ENCODE peak calls at places on chromosomes 11 and 22, in nine cellular contexts. One of them, this sample, is unnamed.

GRCh38 chr22:37377927-37378326 is 49.4 kb downstream of the ELFN2 start:
- DNase-seq in HCT116: no peak
- DNase-seq in GM23338: no peak
- DNase-seq in SK-N-SH: no peak
- DNase-seq in OCI-LY7: peak; percentile 86
- DNase-seq in IMR-90: no peak
- DNase-seq in mammary epithelial cell: no peak
- DNase-seq in neural progenitor cell: no peak
- DNase-seq in fibroblast of lung: no peak
- DNase-seq in this sample: peak; percentile 15

GRCh38 chr22:25942126-25942988 is 200.4 kb downstream of the MYO18B start:
- DNase-seq in IMR-90: no peak
- DNase-seq in neural progenitor cell: no peak
- DNase-seq in SK-N-SH: no peak
- DNase-seq in GM23338: no peak
- DNase-seq in fibroblast of lung: no peak
- DNase-seq in mammary epithelial cell: no peak
- DNase-seq in HCT116: no peak
- DNase-seq in OCI-LY7: no peak
- DNase-seq in this sample: no peak

GRCh38 chr22:43289551-43289963 is 53.6 kb downstream of the SCUBE1 start:
- DNase-seq in IMR-90: peak; percentile 11
- DNase-seq in GM23338: no peak
- DNase-seq in SK-N-SH: no peak
- DNase-seq in fibroblast of lung: no peak
- DNase-seq in neural progenitor cell: no peak
- DNase-seq in HCT116: no peak
- DNase-seq in mammary epithelial cell: no peak
- DNase-seq in OCI-LY7: no peak
- DNase-seq in this sample: no peak

GRCh38 chr22:17085277-17086091 is 684 bp downstream of the IL17RA start:
- DNase-seq in fibroblast of lung: peak; percentile 3
- DNase-seq in neural progenitor cell: peak; percentile 48
- DNase-seq in mammary epithelial cell: peak; percentile 21
- DNase-seq in IMR-90: no peak
- DNase-seq in HCT116: no peak
- DNase-seq in OCI-LY7: no peak
- DNase-seq in SK-N-SH: no peak
- DNase-seq in GM23338: peak; percentile 46
- DNase-seq in this sample: no peak

GRCh38 chr11:74532496-74533246 is 39.1 kb upstream of the LIPT2 start:
- DNase-seq in HCT116: peak; percentile 44
- DNase-seq in mammary epithelial cell: peak; percentile 88
- DNase-seq in neural progenitor cell: no peak
- DNase-seq in OCI-LY7: no peak
- DNase-seq in GM23338: peak; percentile 9
- DNase-seq in SK-N-SH: no peak
- DNase-seq in IMR-90: no peak
- DNase-seq in fibroblast of lung: no peak
- DNase-seq in this sample: peak; percentile 9

GRCh38 chr22:22866381-22867111 is 21.1 kb upstream of the IGLL5 start:
- DNase-seq in neural progenitor cell: no peak
- DNase-seq in GM23338: no peak
- DNase-seq in fibroblast of lung: no peak
- DNase-seq in OCI-LY7: no peak
- DNase-seq in HCT116: no peak
- DNase-seq in IMR-90: no peak
- DNase-seq in mammary epithelial cell: no peak
- DNase-seq in SK-N-SH: no peak
- DNase-seq in this sample: no peak

GRCh38 chr11:134675983-134676382 is 263.9 kb upstream of the B3GAT1 start:
- DNase-seq in OCI-LY7: no peak
- DNase-seq in HCT116: no peak
- DNase-seq in fibroblast of lung: no peak
- DNase-seq in mammary epithelial cell: no peak
- DNase-seq in neural progenitor cell: no peak
- DNase-seq in IMR-90: no peak
- DNase-seq in SK-N-SH: no peak
- DNase-seq in GM23338: no peak
- DNase-seq in this sample: no peak

GRCh38 chr11:1205121-1205986 is 17.5 kb upstream of the MUC5B start:
- DNase-seq in fibroblast of lung: no peak
- DNase-seq in HCT116: no peak
- DNase-seq in mammary epithelial cell: no peak
- DNase-seq in SK-N-SH: peak; percentile 15
- DNase-seq in neural progenitor cell: no peak
- DNase-seq in OCI-LY7: no peak
- DNase-seq in GM23338: no peak
- DNase-seq in IMR-90: no peak
- DNase-seq in this sample: no peak

GRCh38 chr11:108669261-108669660 is 4.4 kb downstream of the DDX10 start:
- DNase-seq in neural progenitor cell: no peak
- DNase-seq in HCT116: no peak
- DNase-seq in fibroblast of lung: no peak
- DNase-seq in OCI-LY7: no peak
- DNase-seq in IMR-90: no peak
- DNase-seq in mammary epithelial cell: no peak
- DNase-seq in GM23338: no peak
- DNase-seq in SK-N-SH: no peak
- DNase-seq in this sample: no peak

GRCh38 chr22:43616645-43617044 is 195.5 kb downstream of the EFCAB6 start:
- DNase-seq in OCI-LY7: no peak
- DNase-seq in neural progenitor cell: no peak
- DNase-seq in HCT116: no peak
- DNase-seq in SK-N-SH: no peak
- DNase-seq in GM23338: no peak
- DNase-seq in IMR-90: no peak
- DNase-seq in fibroblast of lung: no peak
- DNase-seq in mammary epithelial cell: no peak
- DNase-seq in this sample: no peak

GRCh38 chr11:77374108-77374507 is 72.6 kb upstream of the GDPD4 start:
- DNase-seq in fibroblast of lung: peak; percentile 58
- DNase-seq in SK-N-SH: no peak
- DNase-seq in mammary epithelial cell: peak; percentile 27
- DNase-seq in neural progenitor cell: no peak
- DNase-seq in HCT116: no peak
- DNase-seq in GM23338: no peak
- DNase-seq in IMR-90: peak; percentile 46
- DNase-seq in OCI-LY7: no peak
- DNase-seq in this sample: no peak

GRCh38 chr11:20158597-20159257 is 1.5 kb downstream of the DBX1 start:
- DNase-seq in OCI-LY7: no peak
- DNase-seq in neural progenitor cell: peak; percentile 95
- DNase-seq in SK-N-SH: peak; percentile 33
- DNase-seq in GM23338: peak; percentile 90
- DNase-seq in IMR-90: peak; percentile 50
- DNase-seq in fibroblast of lung: peak; percentile 65
- DNase-seq in HCT116: no peak
- DNase-seq in mammary epithelial cell: peak; percentile 44
- DNase-seq in this sample: no peak

GRCh38 chr11:75499423-75500305 is 26.1 kb downstream of the GDPD5 start:
- DNase-seq in fibroblast of lung: peak; percentile 98
- DNase-seq in GM23338: no peak
- DNase-seq in OCI-LY7: no peak
- DNase-seq in IMR-90: peak; percentile 95
- DNase-seq in mammary epithelial cell: peak; percentile 73
- DNase-seq in HCT116: no peak
- DNase-seq in neural progenitor cell: no peak
- DNase-seq in SK-N-SH: no peak
- DNase-seq in this sample: no peak

GRCh38 chr11:68946416-68947090 is 34.2 kb downstream of the MRGPRD start:
- DNase-seq in GM23338: no peak
- DNase-seq in HCT116: no peak
- DNase-seq in fibroblast of lung: peak; percentile 88
- DNase-seq in mammary epithelial cell: peak; percentile 68
- DNase-seq in neural progenitor cell: no peak
- DNase-seq in IMR-90: peak; percentile 89
- DNase-seq in SK-N-SH: peak; percentile 26
- DNase-seq in OCI-LY7: no peak
- DNase-seq in this sample: no peak

GRCh38 chr11:69448471-69449284 is 32.8 kb upstream of the LINC01488 start:
- DNase-seq in neural progenitor cell: peak; percentile 52
- DNase-seq in HCT116: no peak
- DNase-seq in GM23338: no peak
- DNase-seq in OCI-LY7: no peak
- DNase-seq in fibroblast of lung: no peak
- DNase-seq in IMR-90: no peak
- DNase-seq in mammary epithelial cell: no peak
- DNase-seq in SK-N-SH: no peak
- DNase-seq in this sample: no peak

GRCh38 chr22:23143119-23143518 is 1.3 kb upstream of the RSPH14 start:
- DNase-seq in mammary epithelial cell: no peak
- DNase-seq in HCT116: no peak
- DNase-seq in fibroblast of lung: no peak
- DNase-seq in OCI-LY7: no peak
- DNase-seq in IMR-90: no peak
- DNase-seq in neural progenitor cell: no peak
- DNase-seq in SK-N-SH: no peak
- DNase-seq in GM23338: no peak
- DNase-seq in this sample: no peak

GRCh38 chr11:17381156-17381555 is 7.3 kb downstream of the KCNJ11 start:
- DNase-seq in OCI-LY7: no peak
- DNase-seq in neural progenitor cell: no peak
- DNase-seq in mammary epithelial cell: no peak
- DNase-seq in IMR-90: peak; percentile 62
- DNase-seq in fibroblast of lung: peak; percentile 54
- DNase-seq in HCT116: no peak
- DNase-seq in SK-N-SH: no peak
- DNase-seq in GM23338: no peak
- DNase-seq in this sample: no peak

GRCh38 chr11:78586452-78587046 is 11.9 kb upstream of the NARS2 start:
- DNase-seq in mammary epithelial cell: no peak
- DNase-seq in HCT116: no peak
- DNase-seq in fibroblast of lung: no peak
- DNase-seq in neural progenitor cell: no peak
- DNase-seq in OCI-LY7: peak; percentile 49
- DNase-seq in GM23338: peak; percentile 47
- DNase-seq in IMR-90: peak; percentile 27
- DNase-seq in SK-N-SH: peak; percentile 20
- DNase-seq in this sample: no peak

GRCh38 chr11:117185739-117186430 is 7.3 kb downstream of the SIDT2 start:
- DNase-seq in IMR-90: no peak
- DNase-seq in HCT116: no peak
- DNase-seq in neural progenitor cell: no peak
- DNase-seq in GM23338: no peak
- DNase-seq in OCI-LY7: peak; percentile 75
- DNase-seq in fibroblast of lung: no peak
- DNase-seq in mammary epithelial cell: no peak
- DNase-seq in SK-N-SH: no peak
- DNase-seq in this sample: no peak
- H3K4me1 ChIP-seq in IMR-90: peaks cover 3% of the 10 kb centered on the region
- H3K4me1 ChIP-seq in HCT116: peaks cover 7% of the 10 kb centered on the region
- H3K4me1 ChIP-seq in neural progenitor cell: peaks cover 2% of the 10 kb centered on the region
- H3K4me1 ChIP-seq in GM23338: peaks cover 3% of the 10 kb centered on the region
- H3K4me1 ChIP-seq in OCI-LY7: peaks cover 40% of the 10 kb centered on the region
- H3K4me1 ChIP-seq in fibroblast of lung: peaks cover 2% of the 10 kb centered on the region
- H3K4me1 ChIP-seq in mammary epithelial cell: peaks cover 2% of the 10 kb centered on the region
- H3K4me1 ChIP-seq in SK-N-SH: peaks cover 3% of the 10 kb centered on the region
- H3K4me1 ChIP-seq in this sample: no peaks in the 10 kb centered on the region

GRCh38 chr11:120336641-120337132 is 474 bp downstream of the ARHGEF12 start:
- DNase-seq in OCI-LY7: peak; percentile 53
- DNase-seq in HCT116: no peak
- DNase-seq in IMR-90: peak; percentile 20
- DNase-seq in SK-N-SH: no peak
- DNase-seq in mammary epithelial cell: no peak
- DNase-seq in fibroblast of lung: peak; percentile 30
- DNase-seq in neural progenitor cell: no peak
- DNase-seq in GM23338: peak; percentile 47
- DNase-seq in this sample: no peak

GRCh38 chr11:120337133-120337895 is 1.1 kb downstream of the ARHGEF12 start:
- DNase-seq in GM23338: peak; percentile 41
- DNase-seq in neural progenitor cell: peak; percentile 47
- DNase-seq in mammary epithelial cell: peak; percentile 35
- DNase-seq in OCI-LY7: peak; percentile 21
- DNase-seq in fibroblast of lung: peak; percentile 50
- DNase-seq in HCT116: no peak
- DNase-seq in SK-N-SH: peak; percentile 25
- DNase-seq in IMR-90: no peak
- DNase-seq in this sample: no peak

GRCh38 chr11:120335596-120335927 is 651 bp upstream of the ARHGEF12 start:
- DNase-seq in HCT116: no peak
- DNase-seq in SK-N-SH: no peak
- DNase-seq in GM23338: peak; percentile 57
- DNase-seq in OCI-LY7: no peak
- DNase-seq in neural progenitor cell: no peak
- DNase-seq in IMR-90: peak; percentile 34
- DNase-seq in mammary epithelial cell: no peak
- DNase-seq in fibroblast of lung: no peak
- DNase-seq in this sample: no peak

GRCh38 chr11:120334894-120335462 is 1.2 kb upstream of the ARHGEF12 start:
- DNase-seq in neural progenitor cell: peak; percentile 71
- DNase-seq in HCT116: no peak
- DNase-seq in GM23338: peak; percentile 79
- DNase-seq in OCI-LY7: peak; percentile 79
- DNase-seq in SK-N-SH: peak; percentile 59
- DNase-seq in IMR-90: peak; percentile 94
- DNase-seq in fibroblast of lung: peak; percentile 87
- DNase-seq in mammary epithelial cell: peak; percentile 66
- DNase-seq in this sample: no peak

GRCh38 chr11:120335928-120336640 is at the start of gene ARHGEF12:
- DNase-seq in GM23338: peak; percentile 99
- DNase-seq in OCI-LY7: peak; percentile 94
- DNase-seq in SK-N-SH: peak; percentile 98
- DNase-seq in fibroblast of lung: peak; percentile 99
- DNase-seq in IMR-90: peak; percentile 97
- DNase-seq in mammary epithelial cell: peak; percentile 93
- DNase-seq in neural progenitor cell: peak; percentile 97
- DNase-seq in HCT116: peak; percentile 93
- DNase-seq in this sample: no peak
- TF ChIP-seq CTCF in GM23338: peak; percentile 34
- TF ChIP-seq CTCF in OCI-LY7: peak; percentile 83
- TF ChIP-seq CTCF in SK-N-SH: peak; percentile 73
- TF ChIP-seq CTCF in fibroblast of lung: peak; percentile 29
- TF ChIP-seq CTCF in IMR-90: peak; percentile 31
- TF ChIP-seq CTCF in mammary epithelial cell: peak; percentile 37
- TF ChIP-seq CTCF in neural progenitor cell: peak; percentile 61
- TF ChIP-seq CTCF in HCT116: peak; percentile 21
- TF ChIP-seq CTCF in this sample: peak; percentile 26

DNA sequence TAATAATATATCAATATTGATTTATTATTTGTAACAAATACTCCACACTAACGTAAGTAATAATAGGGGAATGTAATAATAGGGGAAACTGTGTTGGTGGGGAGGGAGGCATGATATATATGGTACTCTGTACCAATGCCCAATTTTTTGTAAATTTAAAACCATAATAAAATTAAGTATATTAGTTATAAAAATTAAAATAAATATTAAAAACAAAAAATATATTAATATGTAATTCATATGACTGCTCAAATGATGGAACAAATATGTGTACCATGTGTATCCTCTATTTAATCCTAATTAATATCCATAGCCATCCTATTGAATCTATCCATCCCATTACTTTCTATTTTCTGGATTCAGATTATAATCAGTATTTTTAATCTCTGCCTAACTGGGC is 578.0 kb downstream of the KCNA4 start:
- DNase-seq in SK-N-SH: no peak
- DNase-seq in HCT116: no peak
- DNase-seq in IMR-90: no peak
- DNase-seq in OCI-LY7: no peak
- DNase-seq in neural progenitor cell: no peak
- DNase-seq in fibroblast of lung: no peak
- DNase-seq in mammary epithelial cell: no peak
- DNase-seq in GM23338: no peak
- DNase-seq in this sample: no peak
- H2AFZ ChIP-seq in SK-N-SH: no peak overlapping the region
- H2AFZ ChIP-seq in HCT116: no peak overlapping the region
- H2AFZ ChIP-seq in IMR-90: no peak overlapping the region
- H2AFZ ChIP-seq in OCI-LY7: no peak overlapping the region
- H2AFZ ChIP-seq in neural progenitor cell: no peak overlapping the region
- H2AFZ ChIP-seq in fibroblast of lung: no peak overlapping the region
- H2AFZ ChIP-seq in mammary epithelial cell: no peak overlapping the region
- H2AFZ ChIP-seq in GM23338: no peak overlapping the region
- H2AFZ ChIP-seq in this sample: no peak overlapping the region

GRCh38 chr11:9804414-9804902 is 140.6 kb downstream of the SWAP70 start:
- DNase-seq in OCI-LY7: no peak
- DNase-seq in SK-N-SH: no peak
- DNase-seq in GM23338: no peak
- DNase-seq in IMR-90: no peak
- DNase-seq in HCT116: no peak
- DNase-seq in mammary epithelial cell: no peak
- DNase-seq in neural progenitor cell: no peak
- DNase-seq in fibroblast of lung: no peak
- DNase-seq in this sample: no peak
- H3K4me1 ChIP-seq in OCI-LY7: peaks cover 16% of the 10 kb centered on the region
- H3K4me1 ChIP-seq in SK-N-SH: peaks cover 9% of the 10 kb centered on the region
- H3K4me1 ChIP-seq in GM23338: peaks cover 27% of the 10 kb centered on the region
- H3K4me1 ChIP-seq in IMR-90: peaks cover 19% of the 10 kb centered on the region
- H3K4me1 ChIP-seq in HCT116: peaks cover 23% of the 10 kb centered on the region
- H3K4me1 ChIP-seq in mammary epithelial cell: peaks cover 29% of the 10 kb centered on the region
- H3K4me1 ChIP-seq in neural progenitor cell: peaks cover 26% of the 10 kb centered on the region
- H3K4me1 ChIP-seq in fibroblast of lung: peaks cover 22% of the 10 kb centered on the region
- H3K4me1 ChIP-seq in this sample: peaks cover 29% of the 10 kb centered on the region